ENCODE peak calls at places on chromosomes 7 and 10, in seven cellular contexts. I is H9, K is H1, Q is mesendoderm, J is IMR-90, U is trophoblast cell, N is mesenchymal stem cell. M is an unnamed sample.

GRCh38 chr10:1022413-1022812 is 3.2 kb downstream of the IDI2 start:
- DNase-seq in K (no peak), U (no peak), N (no peak), I (no peak), J (no peak), Q (no peak), M (no peak)

GRCh38 chr7:1999278-1999984 is 233.3 kb downstream of the MAD1L1 start:
- DNase-seq in N (no peak), K (no peak), I (no peak), Q (no peak), U (no peak), J (no peak), M (no peak)

GRCh38 chr7:48781783-48782182 is 142.6 kb upstream of the CDC14C start:
- DNase-seq in J (no peak), U (no peak), Q (no peak), N (no peak), K (no peak), I (no peak), M (no peak)

GRCh38 chr10:24850726-24851300 is 101.6 kb downstream of the PRTFDC1 start:
- DNase-seq in J (no peak), N (no peak), I (no peak), U (no peak), Q (no peak), K (no peak), M (no peak)

GRCh38 chr7:101501351-101501750 is 127.7 kb downstream of the MYL10 start:
- DNase-seq in I (no peak), Q (no peak), U (no peak), K (no peak), N (no peak), J (no peak), M (no peak)

GRCh38 chr10:35130588-35131146 is 4.0 kb downstream of the CREM start:
- DNase-seq in J (no peak), U (no peak), I (no peak), Q (no peak), N (no peak), K (no peak), M (no peak)

GRCh38 chr7:69871213-69871885 is 273.1 kb downstream of the AUTS2 start:
- DNase-seq in I (no peak), K (no peak), J (peak; percentile 36), U (peak; percentile 69), N (peak; percentile 48), Q (no peak), M (no peak)

GRCh38 chr10:33588974-33589600 is 254.6 kb upstream of the NRP1 start:
- DNase-seq in U (no peak), J (no peak), N (no peak), K (no peak), Q (no peak), I (no peak), M (no peak)

GRCh38 chr7:27605689-27606269 is 56.9 kb downstream of the HIBADH start:
- DNase-seq in Q (peak; percentile 52), K (no peak), N (peak; percentile 32), U (no peak), J (peak; percentile 52), I (no peak), M (no peak)

GRCh38 chr10:3421537-3422257 is 249.1 kb upstream of the PITRM1 start:
- DNase-seq in N (no peak), I (no peak), J (no peak), K (no peak), U (no peak), Q (no peak), M (no peak)

GRCh38 chr7:134514663-134515062 is 12.7 kb upstream of the AKR1B10 start:
- DNase-seq in U (peak; percentile 27), N (peak; percentile 80), I (no peak), K (no peak), J (peak; percentile 83), Q (peak; percentile 81), M (peak; percentile 70)

GRCh38 chr7:22561895-22562593 is 62.1 kb upstream of the STEAP1B start:
- DNase-seq in Q (peak; percentile 71), K (no peak), N (peak; percentile 46), I (no peak), J (peak; percentile 55), U (no peak), M (no peak)

GRCh38 chr10:124696446-124697392 is 47.5 kb downstream of the FAM53B start:
- DNase-seq in Q (no peak), J (no peak), I (no peak), N (no peak), U (no peak), K (no peak), M (no peak)

GRCh38 chr10:101069441-101069840 is 7.7 kb downstream of the KAZALD1 start:
- DNase-seq in U (no peak), J (no peak), K (no peak), N (no peak), I (no peak), Q (no peak), M (no peak)

GRCh38 chr10:4108693-4109092 is 323.7 kb upstream of the KLF6 start:
- DNase-seq in N (no peak), K (no peak), Q (no peak), U (no peak), J (no peak), I (no peak), M (no peak)

GRCh38 chr7:6142871-6143380 is 111.8 kb downstream of the ANKRD61 start:
- DNase-seq in Q (no peak), U (no peak), J (no peak), K (no peak), I (no peak), N (no peak), M (no peak)

GRCh38 chr7:156019776-156020565 is 207.7 kb upstream of the SHH start:
- DNase-seq in U (no peak), J (no peak), N (no peak), K (no peak), I (no peak), Q (no peak), M (no peak)

GRCh38 chr7:104160375-104160774 is 47.4 kb downstream of the ORC5 start:
- DNase-seq in U (no peak), K (no peak), I (no peak), N (peak; percentile 27), Q (no peak), J (peak; percentile 42), M (no peak)

GRCh38 chr10:99958287-99958686 is 51.5 kb downstream of the DNMBP start:
- DNase-seq in N (peak; percentile 63), Q (no peak), K (no peak), U (no peak), I (no peak), J (peak; percentile 67), M (no peak)

GRCh38 chr10:99952799-99953198 is 56.9 kb downstream of the DNMBP start:
- DNase-seq in Q (no peak), N (no peak), K (no peak), J (no peak), I (no peak), U (no peak), M (no peak)
- H3K4ac ChIP-seq in Q (no peak overlapping the region), N (no peak overlapping the region), K (no peak overlapping the region), J (no peak overlapping the region), I (no peak overlapping the region), U (no peak overlapping the region), M (no peak overlapping the region)

DNA sequence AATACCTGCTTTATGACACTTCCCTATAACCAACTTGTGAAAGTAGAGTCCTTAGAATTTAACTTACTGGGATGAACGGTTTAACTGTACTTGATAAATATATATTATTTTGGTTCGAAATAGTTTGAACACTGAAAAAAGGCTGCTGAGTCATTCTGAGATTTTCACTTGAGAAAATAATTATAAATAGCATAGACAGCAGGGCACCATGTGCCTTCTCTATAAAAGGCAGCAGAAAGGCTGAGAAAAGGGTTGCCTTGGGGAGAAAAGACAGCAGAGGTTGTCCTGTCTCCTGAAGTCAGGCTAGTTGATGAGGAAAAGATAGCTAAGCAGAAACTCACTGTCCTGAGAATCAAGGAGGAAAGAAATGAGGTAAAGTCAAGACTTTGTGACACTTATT is 92.4 kb downstream of the CTTNBP2 start:
- DNase-seq in J (peak; percentile 54), U (no peak), N (peak; percentile 34), Q (no peak), I (no peak), K (no peak), M (no peak)
- H4K8ac ChIP-seq in J (no peak overlapping the region), U (no peak overlapping the region), N (no peak overlapping the region), Q (no peak overlapping the region), I (no peak overlapping the region), K (no peak overlapping the region), M (no peak overlapping the region)

GRCh38 chr7:39664057-39664456 is 40.7 kb downstream of the RALA start:
- DNase-seq in I (no peak), N (no peak), J (no peak), K (no peak), Q (peak; percentile 33), U (no peak), M (no peak)
- H3K4ac ChIP-seq in I (no peak overlapping the region), N (no peak overlapping the region), J (no peak overlapping the region), K (no peak overlapping the region), Q (no peak overlapping the region), U (no peak overlapping the region), M (no peak overlapping the region)

GRCh38 chr10:17859492-17860156 is 50.5 kb downstream of the MRC1 start:
- DNase-seq in Q (no peak), U (no peak), K (no peak), I (no peak), N (no peak), J (no peak), M (no peak)
- H4K8ac ChIP-seq in Q (no peak overlapping the region), U (no peak overlapping the region), K (no peak overlapping the region), I (no peak overlapping the region), N (no peak overlapping the region), J (no peak overlapping the region), M (no peak overlapping the region)

DNA sequence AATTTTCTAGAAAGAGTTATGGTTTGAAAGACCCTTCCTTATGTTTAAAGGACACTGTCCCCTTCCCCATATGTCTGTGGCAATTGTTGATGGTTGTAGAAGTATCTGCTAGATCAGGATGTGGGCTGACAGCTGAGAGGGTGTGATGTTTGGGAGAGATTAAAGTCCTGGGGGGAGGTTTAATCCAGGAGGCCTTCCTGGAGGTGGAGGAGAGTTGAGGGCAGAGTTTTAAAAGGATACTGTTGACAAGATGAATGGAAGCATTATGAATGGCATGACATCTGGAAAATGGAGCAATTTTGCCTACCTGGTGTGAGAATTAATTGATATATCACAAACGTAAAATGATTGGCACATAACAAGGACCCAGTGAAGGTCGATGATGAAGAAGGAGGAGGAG is 32.9 kb upstream of the SMC3 start:
- DNase-seq in J (no peak), K (no peak), Q (no peak), N (no peak), U (no peak), I (no peak), M (no peak)
- H3K4ac ChIP-seq in J (peak overlapping the region; percentile 60), K (no peak overlapping the region), Q (no peak overlapping the region), N (no peak overlapping the region), U (no peak overlapping the region), I (no peak overlapping the region), M (no peak overlapping the region)

DNA sequence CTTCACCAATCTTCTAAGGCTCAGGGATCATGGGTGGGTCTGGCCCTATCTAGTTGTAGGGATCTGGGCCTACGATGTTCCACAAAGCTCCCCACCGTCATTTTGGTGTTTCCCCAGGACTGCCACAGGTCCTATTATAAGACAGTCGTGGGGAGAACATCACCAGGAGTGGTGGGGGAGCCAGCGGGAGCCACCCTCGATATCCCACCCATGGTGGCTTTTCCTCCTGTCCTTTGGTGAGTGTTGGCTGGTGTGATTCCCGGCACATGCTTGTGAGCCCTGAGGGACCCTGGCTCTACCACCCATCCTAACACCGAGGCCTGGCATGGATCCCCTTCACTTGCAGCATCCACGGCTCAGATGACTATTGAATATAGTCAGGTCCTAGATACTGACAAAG is 247.4 kb downstream of the ACTR3B start:
- DNase-seq in U (no peak), I (no peak), Q (no peak), J (no peak), K (no peak), N (no peak), M (no peak)
- H4K8ac ChIP-seq in U (no peak overlapping the region), I (no peak overlapping the region), Q (no peak overlapping the region), J (no peak overlapping the region), K (no peak overlapping the region), N (no peak overlapping the region), M (no peak overlapping the region)